ENCODE peak calls at places on chromosomes 6 and 20, in eight cellular contexts. S, U, Q, C, B, R, G and K are unnamed samples.

GRCh38 chr20:17611540-17612286 is 41.8 kb downstream of the DSTN start:
- DNase-seq in S (no peak), U (peak), Q (no peak), C (no peak), B (peak), R (peak), G (peak), K (no peak)

GRCh38 chr20:24585796-24586522 is 116.5 kb downstream of the SYNDIG1 start:
- DNase-seq in S (no peak), U (no peak), Q (no peak), C (no peak), B (no peak), R (no peak), G (no peak), K (no peak)

GRCh38 chr6:22248513-22249308 is 48.1 kb downstream of the PRL start:
- DNase-seq in S (no peak), U (no peak), Q (no peak), C (no peak), B (peak), R (no peak), G (no peak), K (no peak)

GRCh38 chr6:170038251-170038650 is 252.6 kb downstream of the DLL1 start:
- DNase-seq in S (no peak), U (no peak), Q (no peak), C (no peak), B (no peak), R (no peak), G (no peak), K (peak)

GRCh38 chr6:46128476-46128875 is 1.3 kb upstream of the ENPP4 start:
- DNase-seq in S (no peak), U (no peak), Q (no peak), C (no peak), B (no peak), R (no peak), G (no peak), K (no peak)

GRCh38 chr20:23937303-23938117 is 51.1 kb downstream of the GGTLC1 start:
- DNase-seq in S (no peak), U (peak), Q (peak), C (peak), B (peak), R (peak), G (peak), K (peak)

GRCh38 chr6:133512410-133513016 is 271.4 kb downstream of the EYA4 start:
- DNase-seq in S (no peak), U (no peak), Q (peak), C (no peak), B (peak), R (peak), G (peak), K (peak)

GRCh38 chr6:135116566-135116965 is 61.9 kb upstream of the HBS1L start:
- DNase-seq in S (no peak), U (no peak), Q (no peak), C (no peak), B (no peak), R (no peak), G (no peak), K (no peak)

GRCh38 chr20:1938464-1939269 is 43.5 kb downstream of the SIRPA start:
- DNase-seq in S (no peak), U (no peak), Q (no peak), C (no peak), B (no peak), R (no peak), G (no peak), K (no peak)

GRCh38 chr20:31819083-31819784 is at the start of gene MYLK2:
- DNase-seq in S (no peak), U (no peak), Q (no peak), C (no peak), B (no peak), R (no peak), G (no peak), K (no peak)

GRCh38 chr6:158205220-158205944 is 37.2 kb downstream of the GTF2H5 start:
- DNase-seq in S (no peak), U (no peak), Q (no peak), C (no peak), B (peak), R (peak), G (no peak), K (no peak)

GRCh38 chr20:53662595-53662994 is 69.0 kb upstream of the ZNF217 start:
- DNase-seq in S (no peak), U (no peak), Q (no peak), C (no peak), B (no peak), R (no peak), G (no peak), K (no peak)

GRCh38 chr6:14673201-14673600 is 555.6 kb downstream of the CD83 start:
- DNase-seq in S (no peak), U (no peak), Q (no peak), C (no peak), B (peak), R (no peak), G (no peak), K (no peak)

GRCh38 chr6:27650620-27651370 is 177.9 kb upstream of the ZNF184 start:
- DNase-seq in S (no peak), U (no peak), Q (peak), C (no peak), B (peak), R (peak), G (peak), K (peak)

GRCh38 chr6:150334790-150335783 is 33.7 kb upstream of the IYD start:
- DNase-seq in S (no peak), U (peak), Q (peak), C (no peak), B (peak), R (peak), G (peak), K (peak)

DNA sequence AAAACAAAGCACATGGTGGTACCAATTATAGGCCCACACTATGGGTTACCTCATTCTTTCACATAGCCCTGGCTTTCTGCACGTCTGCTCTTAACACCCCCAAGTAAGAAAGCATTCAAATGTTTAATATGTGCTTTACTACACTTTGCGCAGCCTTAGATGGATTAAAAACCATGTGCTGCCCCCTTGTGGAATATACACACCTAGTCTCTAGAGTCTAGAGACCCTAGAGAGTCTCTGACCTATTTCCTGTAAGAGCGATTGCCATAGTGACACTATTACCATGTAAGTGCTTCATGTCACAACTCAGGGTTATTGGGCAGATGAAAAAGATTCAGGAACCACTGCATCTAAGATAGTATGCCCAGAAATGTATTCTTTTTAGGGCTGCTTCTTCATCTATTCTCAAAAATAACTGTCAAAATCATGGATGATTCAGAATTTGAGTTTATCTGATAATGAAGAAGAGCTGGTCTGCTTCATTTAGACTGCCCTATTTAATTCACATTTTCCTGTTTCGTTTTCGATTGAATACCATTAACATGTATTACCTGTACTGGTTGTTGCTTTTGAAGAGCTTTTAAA is 186.3 kb downstream of the ADGB start:
- DNase-seq in S (no peak), U (no peak), Q (peak), C (no peak), B (peak), R (peak), G (peak), K (peak)
- TF ChIP-seq CTCF in S (peak), U (no peak), Q (peak), C (peak), B (peak), R (peak), G (peak), K (peak)

DNA sequence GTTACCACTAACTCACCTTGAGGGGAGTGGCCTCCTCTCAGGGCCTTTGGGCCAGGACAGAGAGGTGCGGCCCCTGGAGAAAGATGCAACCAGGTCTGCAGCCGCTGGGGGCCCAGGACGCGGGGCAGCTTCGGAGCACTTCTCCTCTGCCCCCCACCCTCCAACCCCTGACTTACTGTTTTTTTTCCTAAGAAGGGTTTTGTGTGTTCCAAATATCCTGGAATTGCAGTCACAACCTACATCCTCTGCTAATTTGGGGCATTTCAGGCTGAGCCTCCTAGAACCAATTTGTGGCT is 1.7 kb downstream of the LINC00237 start:
- DNase-seq in S (no peak), U (no peak), Q (no peak), C (no peak), B (no peak), R (no peak), G (no peak), K (no peak)
- TF ChIP-seq CTCF in S (no peak), U (no peak), Q (no peak), C (no peak), B (no peak), R (no peak), G (no peak), K (no peak)

GRCh38 chr20:47665221-47665991 is 119.9 kb downstream of the SULF2 start:
- DNase-seq in S (no peak), U (no peak), Q (no peak), C (no peak), B (no peak), R (no peak), G (peak), K (no peak)

GRCh38 chr20:47662483-47663353 is 122.6 kb downstream of the SULF2 start:
- DNase-seq in S (no peak), U (no peak), Q (no peak), C (no peak), B (no peak), R (no peak), G (no peak), K (no peak)

GRCh38 chr20:47663354-47664067 is 121.8 kb downstream of the SULF2 start:
- DNase-seq in S (peak), U (peak), Q (peak), C (peak), B (peak), R (peak), G (peak), K (peak)

GRCh38 chr20:47664744-47665143 is 120.5 kb downstream of the SULF2 start:
- DNase-seq in S (no peak), U (no peak), Q (no peak), C (no peak), B (no peak), R (no peak), G (no peak), K (no peak)

GRCh38 chr20:47664068-47664437 is 121.2 kb downstream of the SULF2 start:
- DNase-seq in S (no peak), U (no peak), Q (no peak), C (no peak), B (no peak), R (no peak), G (no peak), K (no peak)
- TF ChIP-seq CTCF in S (no peak), U (no peak), Q (no peak), C (no peak), B (no peak), R (no peak), G (no peak), K (no peak)

GRCh38 chr20:48187891-48188290 is 402.6 kb upstream of the SULF2 start:
- DNase-seq in S (no peak), U (no peak), Q (no peak), C (no peak), B (peak), R (no peak), G (no peak), K (no peak)

GRCh38 chr20:48190757-48191156 is 405.5 kb upstream of the SULF2 start:
- DNase-seq in S (no peak), U (no peak), Q (no peak), C (no peak), B (no peak), R (no peak), G (no peak), K (no peak)

GRCh38 chr20:48186915-48187314 is 401.6 kb upstream of the SULF2 start:
- DNase-seq in S (no peak), U (peak), Q (no peak), C (no peak), B (no peak), R (no peak), G (peak), K (no peak)

GRCh38 chr20:48191200-48191599 is 405.9 kb upstream of the SULF2 start:
- DNase-seq in S (no peak), U (no peak), Q (no peak), C (no peak), B (no peak), R (no peak), G (no peak), K (no peak)

GRCh38 chr20:48189177-48189576 is 403.9 kb upstream of the SULF2 start:
- DNase-seq in S (no peak), U (no peak), Q (no peak), C (no peak), B (peak), R (no peak), G (peak), K (no peak)
- TF ChIP-seq CTCF in S (peak), U (no peak), Q (no peak), C (no peak), B (peak), R (peak), G (peak), K (peak)

GRCh38 chr6:111205502-111205901 is 118.2 kb downstream of the SLC16A10 start:
- DNase-seq in S (no peak), U (no peak), Q (no peak), C (no peak), B (no peak), R (no peak), G (no peak), K (no peak)

GRCh38 chr6:111207141-111207858 is 120.0 kb downstream of the SLC16A10 start:
- DNase-seq in S (no peak), U (no peak), Q (no peak), C (no peak), B (peak), R (peak), G (peak), K (no peak)

GRCh38 chr6:111204881-111205280 is 117.6 kb downstream of the SLC16A10 start:
- DNase-seq in S (no peak), U (no peak), Q (no peak), C (no peak), B (no peak), R (no peak), G (no peak), K (no peak)

GRCh38 chr6:111201764-111202163 is 114.5 kb downstream of the SLC16A10 start:
- DNase-seq in S (no peak), U (no peak), Q (no peak), C (no peak), B (no peak), R (no peak), G (no peak), K (no peak)

DNA sequence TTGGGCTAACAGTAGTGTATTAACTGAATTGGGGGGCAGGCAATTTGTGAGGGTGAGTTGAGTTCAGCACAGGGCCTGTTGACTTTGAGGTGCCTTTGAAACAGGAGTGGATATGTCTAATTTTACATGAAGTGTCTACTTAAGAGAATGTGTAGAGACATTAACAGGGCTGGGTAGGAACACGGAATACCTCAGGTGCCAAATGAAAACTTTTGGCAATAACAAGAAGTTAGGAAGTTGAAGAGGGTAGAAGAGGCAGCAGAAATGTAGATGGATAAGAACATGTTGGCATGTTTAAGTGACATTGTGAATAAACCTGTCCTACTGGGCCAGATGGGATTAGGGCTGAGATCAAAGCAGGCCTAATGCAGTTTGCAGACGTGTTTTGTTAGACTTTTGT is 117.0 kb downstream of the SLC16A10 start:
- DNase-seq in S (no peak), U (no peak), Q (no peak), C (no peak), B (no peak), R (peak), G (no peak), K (no peak)
- TF ChIP-seq CTCF in S (no peak), U (no peak), Q (no peak), C (no peak), B (no peak), R (no peak), G (no peak), K (no peak)

DNA sequence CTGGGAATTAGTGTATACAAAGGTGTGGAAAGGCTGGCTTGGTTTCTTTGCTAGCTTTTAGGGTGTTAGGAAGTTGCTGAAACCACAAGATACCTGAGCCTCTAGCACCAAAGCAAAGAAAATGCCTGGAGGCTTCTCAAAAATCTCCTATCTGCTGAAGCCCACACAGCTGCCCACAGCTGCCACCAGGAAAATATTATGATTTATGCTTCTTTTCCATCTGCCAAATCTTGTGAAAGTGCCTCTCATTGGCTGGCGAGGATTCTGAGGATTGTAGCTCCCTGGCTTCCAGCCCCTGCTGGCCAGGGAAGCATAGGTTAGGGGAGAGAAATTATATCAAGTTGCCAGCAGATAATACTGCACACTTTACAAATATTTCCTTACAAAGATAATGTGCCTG is 98.5 kb downstream of the MRPL14 start:
- DNase-seq in S (no peak), U (no peak), Q (no peak), C (no peak), B (no peak), R (no peak), G (peak), K (no peak)
- TF ChIP-seq CTCF in S (peak), U (no peak), Q (no peak), C (no peak), B (peak), R (peak), G (no peak), K (peak)

GRCh38 chr6:56730663-56731529 is 88.2 kb upstream of the DST start:
- DNase-seq in S (no peak), U (no peak), Q (no peak), C (no peak), B (peak), R (no peak), G (peak), K (no peak)
- TF ChIP-seq CTCF in S (no peak), U (no peak), Q (no peak), C (no peak), B (no peak), R (no peak), G (no peak), K (no peak)